ENCODE peak calls at places on chromosomes 6 and 20, in nine cellular contexts. One of them, this sample, is unnamed.

GRCh38 chr20:1845701-1846100 is 49.5 kb upstream of the SIRPA start:
- DNase-seq in WTC11: no peak
- DNase-seq in left cardiac atrium: no peak
- DNase-seq in AG20443: no peak
- DNase-seq in ELF-1: no peak
- DNase-seq in transverse colon: no peak
- DNase-seq in amniotic epithelial cell: no peak
- DNase-seq in effector memory CD4-positive, alpha-beta T cell: no peak
- DNase-seq in NCI-H526 treated with DMSO at 0.1 percent for 48 hours: no peak
- DNase-seq in this sample: no peak

GRCh38 chr6:108948252-108948651 is 100.0 kb downstream of the ARMC2 start:
- DNase-seq in transverse colon: no peak
- DNase-seq in amniotic epithelial cell: peak
- DNase-seq in WTC11: no peak
- DNase-seq in left cardiac atrium: peak
- DNase-seq in effector memory CD4-positive, alpha-beta T cell: no peak
- DNase-seq in AG20443: no peak
- DNase-seq in NCI-H526 treated with DMSO at 0.1 percent for 48 hours: peak
- DNase-seq in ELF-1: no peak
- DNase-seq in this sample: no peak

GRCh38 chr20:23061713-23062561 is 12.5 kb upstream of the THBD start:
- DNase-seq in amniotic epithelial cell: peak
- DNase-seq in transverse colon: peak
- DNase-seq in AG20443: peak
- DNase-seq in effector memory CD4-positive, alpha-beta T cell: no peak
- DNase-seq in NCI-H526 treated with DMSO at 0.1 percent for 48 hours: no peak
- DNase-seq in ELF-1: peak
- DNase-seq in left cardiac atrium: peak
- DNase-seq in WTC11: peak
- DNase-seq in this sample: peak

GRCh38 chr6:169933251-169933821 is 181.9 kb downstream of the ERMARD start:
- DNase-seq in AG20443: no peak
- DNase-seq in transverse colon: peak
- DNase-seq in effector memory CD4-positive, alpha-beta T cell: no peak
- DNase-seq in WTC11: no peak
- DNase-seq in ELF-1: peak
- DNase-seq in left cardiac atrium: no peak
- DNase-seq in NCI-H526 treated with DMSO at 0.1 percent for 48 hours: no peak
- DNase-seq in amniotic epithelial cell: no peak
- DNase-seq in this sample: peak

GRCh38 chr6:52661551-52661950 is 9.4 kb upstream of the TMEM14A start:
- DNase-seq in AG20443: no peak
- DNase-seq in effector memory CD4-positive, alpha-beta T cell: no peak
- DNase-seq in amniotic epithelial cell: no peak
- DNase-seq in left cardiac atrium: no peak
- DNase-seq in WTC11: no peak
- DNase-seq in NCI-H526 treated with DMSO at 0.1 percent for 48 hours: no peak
- DNase-seq in transverse colon: no peak
- DNase-seq in ELF-1: no peak
- DNase-seq in this sample: no peak

GRCh38 chr6:147459772-147460171 is 48.7 kb upstream of the SAMD5 start:
- DNase-seq in effector memory CD4-positive, alpha-beta T cell: no peak
- DNase-seq in amniotic epithelial cell: no peak
- DNase-seq in left cardiac atrium: no peak
- DNase-seq in WTC11: no peak
- DNase-seq in ELF-1: no peak
- DNase-seq in transverse colon: no peak
- DNase-seq in NCI-H526 treated with DMSO at 0.1 percent for 48 hours: peak
- DNase-seq in AG20443: no peak
- DNase-seq in this sample: no peak

GRCh38 chr6:3755637-3756515 is 4.4 kb upstream of the PXDC1 start:
- DNase-seq in transverse colon: no peak
- DNase-seq in WTC11: no peak
- DNase-seq in effector memory CD4-positive, alpha-beta T cell: no peak
- DNase-seq in amniotic epithelial cell: no peak
- DNase-seq in NCI-H526 treated with DMSO at 0.1 percent for 48 hours: peak
- DNase-seq in ELF-1: peak
- DNase-seq in AG20443: no peak
- DNase-seq in left cardiac atrium: no peak
- DNase-seq in this sample: peak

GRCh38 chr6:170142559-170142958 is 148.3 kb downstream of the DLL1 start:
- DNase-seq in amniotic epithelial cell: no peak
- DNase-seq in transverse colon: no peak
- DNase-seq in effector memory CD4-positive, alpha-beta T cell: no peak
- DNase-seq in WTC11: no peak
- DNase-seq in AG20443: no peak
- DNase-seq in left cardiac atrium: no peak
- DNase-seq in ELF-1: no peak
- DNase-seq in NCI-H526 treated with DMSO at 0.1 percent for 48 hours: no peak
- DNase-seq in this sample: peak

GRCh38 chr6:83824388-83824801 is 28.8 kb upstream of the RIPPLY2 start:
- DNase-seq in left cardiac atrium: no peak
- DNase-seq in amniotic epithelial cell: peak
- DNase-seq in AG20443: no peak
- DNase-seq in NCI-H526 treated with DMSO at 0.1 percent for 48 hours: no peak
- DNase-seq in effector memory CD4-positive, alpha-beta T cell: no peak
- DNase-seq in WTC11: no peak
- DNase-seq in ELF-1: no peak
- DNase-seq in transverse colon: no peak
- DNase-seq in this sample: no peak

GRCh38 chr20:23419995-23420901 is 1.0 kb downstream of the NAPB start:
- DNase-seq in ELF-1: peak
- DNase-seq in AG20443: peak
- DNase-seq in transverse colon: peak
- DNase-seq in effector memory CD4-positive, alpha-beta T cell: peak
- DNase-seq in NCI-H526 treated with DMSO at 0.1 percent for 48 hours: no peak
- DNase-seq in WTC11: no peak
- DNase-seq in amniotic epithelial cell: peak
- DNase-seq in left cardiac atrium: peak
- DNase-seq in this sample: peak

GRCh38 chr6:22451960-22452359 is 117.4 kb upstream of the HDGFL1 start:
- DNase-seq in ELF-1: no peak
- DNase-seq in NCI-H526 treated with DMSO at 0.1 percent for 48 hours: no peak
- DNase-seq in WTC11: no peak
- DNase-seq in effector memory CD4-positive, alpha-beta T cell: no peak
- DNase-seq in left cardiac atrium: no peak
- DNase-seq in amniotic epithelial cell: no peak
- DNase-seq in AG20443: peak
- DNase-seq in transverse colon: no peak
- DNase-seq in this sample: no peak

GRCh38 chr6:39792501-39793450 is 600 bp downstream of the DAAM2 start:
- DNase-seq in NCI-H526 treated with DMSO at 0.1 percent for 48 hours: no peak
- DNase-seq in effector memory CD4-positive, alpha-beta T cell: no peak
- DNase-seq in ELF-1: no peak
- DNase-seq in WTC11: no peak
- DNase-seq in amniotic epithelial cell: no peak
- DNase-seq in transverse colon: no peak
- DNase-seq in left cardiac atrium: no peak
- DNase-seq in AG20443: peak
- DNase-seq in this sample: peak

GRCh38 chr6:19972221-19972620 is 135.1 kb downstream of the ID4 start:
- DNase-seq in WTC11: no peak
- DNase-seq in ELF-1: no peak
- DNase-seq in amniotic epithelial cell: no peak
- DNase-seq in AG20443: no peak
- DNase-seq in transverse colon: no peak
- DNase-seq in left cardiac atrium: no peak
- DNase-seq in effector memory CD4-positive, alpha-beta T cell: no peak
- DNase-seq in NCI-H526 treated with DMSO at 0.1 percent for 48 hours: no peak
- DNase-seq in this sample: no peak

GRCh38 chr20:341682-342081 is 5.2 kb upstream of the NRSN2 start:
- DNase-seq in effector memory CD4-positive, alpha-beta T cell: no peak
- DNase-seq in NCI-H526 treated with DMSO at 0.1 percent for 48 hours: no peak
- DNase-seq in transverse colon: no peak
- DNase-seq in left cardiac atrium: no peak
- DNase-seq in WTC11: no peak
- DNase-seq in amniotic epithelial cell: peak
- DNase-seq in ELF-1: peak
- DNase-seq in AG20443: no peak
- DNase-seq in this sample: no peak

GRCh38 chr20:1062334-1063015 is 55.9 kb upstream of the PSMF1 start:
- DNase-seq in transverse colon: peak
- DNase-seq in amniotic epithelial cell: no peak
- DNase-seq in AG20443: no peak
- DNase-seq in effector memory CD4-positive, alpha-beta T cell: no peak
- DNase-seq in WTC11: no peak
- DNase-seq in ELF-1: no peak
- DNase-seq in NCI-H526 treated with DMSO at 0.1 percent for 48 hours: no peak
- DNase-seq in left cardiac atrium: no peak
- DNase-seq in this sample: peak

GRCh38 chr6:10302566-10303235 is 112.2 kb downstream of the TFAP2A start:
- DNase-seq in NCI-H526 treated with DMSO at 0.1 percent for 48 hours: no peak
- DNase-seq in left cardiac atrium: no peak
- DNase-seq in amniotic epithelial cell: no peak
- DNase-seq in ELF-1: no peak
- DNase-seq in effector memory CD4-positive, alpha-beta T cell: no peak
- DNase-seq in transverse colon: no peak
- DNase-seq in AG20443: no peak
- DNase-seq in WTC11: no peak
- DNase-seq in this sample: no peak

GRCh38 chr6:154882107-154882506 is 113.0 kb upstream of the TIAM2 start:
- DNase-seq in AG20443: no peak
- DNase-seq in left cardiac atrium: no peak
- DNase-seq in WTC11: no peak
- DNase-seq in transverse colon: no peak
- DNase-seq in ELF-1: no peak
- DNase-seq in effector memory CD4-positive, alpha-beta T cell: no peak
- DNase-seq in NCI-H526 treated with DMSO at 0.1 percent for 48 hours: no peak
- DNase-seq in amniotic epithelial cell: peak
- DNase-seq in this sample: no peak

GRCh38 chr6:138115877-138116660 is 8.8 kb upstream of the PERP start:
- DNase-seq in AG20443: peak
- DNase-seq in NCI-H526 treated with DMSO at 0.1 percent for 48 hours: peak
- DNase-seq in transverse colon: peak
- DNase-seq in left cardiac atrium: peak
- DNase-seq in effector memory CD4-positive, alpha-beta T cell: peak
- DNase-seq in WTC11: peak
- DNase-seq in ELF-1: peak
- DNase-seq in amniotic epithelial cell: peak
- DNase-seq in this sample: peak

GRCh38 chr6:150352321-150353296 is 16.2 kb upstream of the IYD start:
- DNase-seq in AG20443: peak
- DNase-seq in ELF-1: no peak
- DNase-seq in transverse colon: no peak
- DNase-seq in left cardiac atrium: no peak
- DNase-seq in effector memory CD4-positive, alpha-beta T cell: no peak
- DNase-seq in amniotic epithelial cell: peak
- DNase-seq in NCI-H526 treated with DMSO at 0.1 percent for 48 hours: no peak
- DNase-seq in WTC11: no peak
- DNase-seq in this sample: no peak

GRCh38 chr6:75204959-75205775 is 686 bp downstream of the COL12A1 start:
- DNase-seq in WTC11: peak
- DNase-seq in amniotic epithelial cell: peak
- DNase-seq in transverse colon: peak
- DNase-seq in ELF-1: peak
- DNase-seq in AG20443: peak
- DNase-seq in NCI-H526 treated with DMSO at 0.1 percent for 48 hours: peak
- DNase-seq in left cardiac atrium: peak
- DNase-seq in effector memory CD4-positive, alpha-beta T cell: no peak
- DNase-seq in this sample: peak

GRCh38 chr6:3457710-3458605 is 1.1 kb upstream of the SLC22A23 start:
- DNase-seq in transverse colon: peak
- DNase-seq in effector memory CD4-positive, alpha-beta T cell: no peak
- DNase-seq in amniotic epithelial cell: no peak
- DNase-seq in NCI-H526 treated with DMSO at 0.1 percent for 48 hours: peak
- DNase-seq in AG20443: no peak
- DNase-seq in WTC11: peak
- DNase-seq in left cardiac atrium: no peak
- DNase-seq in ELF-1: peak
- DNase-seq in this sample: peak

GRCh38 chr6:41729624-41730023 is 5.8 kb downstream of the TFEB start:
- DNase-seq in left cardiac atrium: no peak
- DNase-seq in effector memory CD4-positive, alpha-beta T cell: no peak
- DNase-seq in AG20443: no peak
- DNase-seq in WTC11: no peak
- DNase-seq in ELF-1: no peak
- DNase-seq in transverse colon: no peak
- DNase-seq in amniotic epithelial cell: no peak
- DNase-seq in NCI-H526 treated with DMSO at 0.1 percent for 48 hours: peak
- DNase-seq in this sample: no peak

GRCh38 chr6:97437087-97437486 is 154.1 kb upstream of the MMS22L start:
- DNase-seq in amniotic epithelial cell: peak
- DNase-seq in left cardiac atrium: no peak
- DNase-seq in ELF-1: no peak
- DNase-seq in WTC11: no peak
- DNase-seq in transverse colon: no peak
- DNase-seq in AG20443: peak
- DNase-seq in effector memory CD4-positive, alpha-beta T cell: no peak
- DNase-seq in NCI-H526 treated with DMSO at 0.1 percent for 48 hours: peak
- DNase-seq in this sample: no peak

GRCh38 chr6:108030223-108030622 is 44.3 kb downstream of the OSTM1 start:
- DNase-seq in transverse colon: no peak
- DNase-seq in ELF-1: no peak
- DNase-seq in NCI-H526 treated with DMSO at 0.1 percent for 48 hours: no peak
- DNase-seq in WTC11: no peak
- DNase-seq in effector memory CD4-positive, alpha-beta T cell: no peak
- DNase-seq in amniotic epithelial cell: no peak
- DNase-seq in left cardiac atrium: no peak
- DNase-seq in AG20443: no peak
- DNase-seq in this sample: no peak

GRCh38 chr6:142735182-142735581 is 209.8 kb downstream of the HIVEP2 start:
- DNase-seq in NCI-H526 treated with DMSO at 0.1 percent for 48 hours: no peak
- DNase-seq in effector memory CD4-positive, alpha-beta T cell: no peak
- DNase-seq in AG20443: no peak
- DNase-seq in left cardiac atrium: no peak
- DNase-seq in WTC11: no peak
- DNase-seq in transverse colon: no peak
- DNase-seq in ELF-1: no peak
- DNase-seq in amniotic epithelial cell: peak
- DNase-seq in this sample: peak

GRCh38 chr6:168469198-168469943 is 28.4 kb downstream of the SMOC2 start:
- DNase-seq in WTC11: no peak
- DNase-seq in left cardiac atrium: peak
- DNase-seq in transverse colon: no peak
- DNase-seq in NCI-H526 treated with DMSO at 0.1 percent for 48 hours: no peak
- DNase-seq in AG20443: no peak
- DNase-seq in amniotic epithelial cell: no peak
- DNase-seq in effector memory CD4-positive, alpha-beta T cell: no peak
- DNase-seq in ELF-1: peak
- DNase-seq in this sample: no peak

GRCh38 chr6:146968041-146968760 is 236.0 kb upstream of the STXBP5 start:
- DNase-seq in NCI-H526 treated with DMSO at 0.1 percent for 48 hours: no peak
- DNase-seq in AG20443: peak
- DNase-seq in left cardiac atrium: no peak
- DNase-seq in WTC11: no peak
- DNase-seq in amniotic epithelial cell: peak
- DNase-seq in transverse colon: no peak
- DNase-seq in effector memory CD4-positive, alpha-beta T cell: no peak
- DNase-seq in ELF-1: no peak
- DNase-seq in this sample: no peak

GRCh38 chr20:33702861-33703260 is 16.7 kb upstream of the E2F1 start:
- DNase-seq in WTC11: no peak
- DNase-seq in ELF-1: no peak
- DNase-seq in NCI-H526 treated with DMSO at 0.1 percent for 48 hours: no peak
- DNase-seq in amniotic epithelial cell: no peak
- DNase-seq in effector memory CD4-positive, alpha-beta T cell: no peak
- DNase-seq in transverse colon: no peak
- DNase-seq in AG20443: no peak
- DNase-seq in left cardiac atrium: peak
- DNase-seq in this sample: no peak

GRCh38 chr6:104714796-104715195 is 144.9 kb downstream of the HACE1 start:
- DNase-seq in NCI-H526 treated with DMSO at 0.1 percent for 48 hours: no peak
- DNase-seq in WTC11: no peak
- DNase-seq in AG20443: no peak
- DNase-seq in effector memory CD4-positive, alpha-beta T cell: no peak
- DNase-seq in transverse colon: no peak
- DNase-seq in left cardiac atrium: no peak
- DNase-seq in amniotic epithelial cell: no peak
- DNase-seq in ELF-1: no peak
- DNase-seq in this sample: no peak

GRCh38 chr20:52049001-52049731 is 142.4 kb downstream of the ZFP64 start:
- DNase-seq in effector memory CD4-positive, alpha-beta T cell: no peak
- DNase-seq in left cardiac atrium: no peak
- DNase-seq in AG20443: peak
- DNase-seq in amniotic epithelial cell: peak
- DNase-seq in WTC11: peak
- DNase-seq in NCI-H526 treated with DMSO at 0.1 percent for 48 hours: no peak
- DNase-seq in transverse colon: no peak
- DNase-seq in ELF-1: peak
- DNase-seq in this sample: peak

GRCh38 chr20:43584448-43585138 is 6.1 kb upstream of the IFT52 start:
- DNase-seq in ELF-1: no peak
- DNase-seq in NCI-H526 treated with DMSO at 0.1 percent for 48 hours: no peak
- DNase-seq in AG20443: peak
- DNase-seq in effector memory CD4-positive, alpha-beta T cell: no peak
- DNase-seq in transverse colon: no peak
- DNase-seq in left cardiac atrium: no peak
- DNase-seq in WTC11: no peak
- DNase-seq in amniotic epithelial cell: peak
- DNase-seq in this sample: no peak